ENCODE peak calls at places on chromosomes 16 and 17, in five cellular contexts. A is uterus, G is spleen, H is PC-9, D is brain microvascular endothelial cell. S is an unnamed sample.

GRCh38 chr16:47029724-47030123 is 56.2 kb upstream of the DNAJA2 start:
- DNase-seq in A (no peak), D (no peak), H (no peak), G (no peak), S (no peak)

GRCh38 chr16:27254262-27254811 is 14.2 kb downstream of the NSMCE1 start:
- DNase-seq in A (no peak), G (no peak), H (no peak), D (no peak), S (no peak)

GRCh38 chr17:50881182-50881581 is 15.0 kb upstream of the TOB1 start:
- DNase-seq in G (no peak), H (no peak), A (no peak), D (no peak), S (no peak)

GRCh38 chr17:51391992-51392654 is 131.8 kb downstream of the UTP18 start:
- DNase-seq in H (no peak), A (no peak), D (no peak), G (no peak), S (no peak)

GRCh38 chr17:57464191-57464864 is 208.0 kb downstream of the MSI2 start:
- DNase-seq in A (no peak), G (no peak), H (no peak), D (no peak), S (no peak)

GRCh38 chr16:30051518-30051917 is 14.0 kb upstream of the ALDOA start:
- DNase-seq in D (peak; percentile 82), A (no peak), H (peak; percentile 34), G (no peak), S (no peak)

GRCh38 chr17:44408786-44409185 is 19.3 kb upstream of the ITGA2B start:
- DNase-seq in G (no peak), A (no peak), D (no peak), H (no peak), S (no peak)

GRCh38 chr16:65044861-65045260 is 77.0 kb downstream of the CDH11 start:
- DNase-seq in D (peak; percentile 81), G (no peak), A (no peak), H (no peak), S (peak; percentile 47)

GRCh38 chr17:42182927-42183734 is 2.1 kb downstream of the HCRT start:
- DNase-seq in H (no peak), D (peak; percentile 9), G (no peak), A (no peak), S (no peak)

GRCh38 chr16:1338855-1339675 is 5.6 kb downstream of the BAIAP3 start:
- DNase-seq in A (no peak), H (no peak), G (no peak), D (no peak), S (no peak)

GRCh38 chr16:85144026-85144915 is 32.0 kb upstream of the CIBAR2 start:
- DNase-seq in H (peak; percentile 39), A (no peak), D (no peak), G (no peak), S (no peak)

GRCh38 chr16:14455577-14455976 is 174.5 kb downstream of the PARN start:
- DNase-seq in A (no peak), H (peak; percentile 74), D (peak; percentile 40), G (no peak), S (no peak)

GRCh38 chr17:2928294-2928890 is 132.2 kb downstream of the RAP1GAP2 start:
- DNase-seq in D (no peak), A (no peak), H (no peak), G (no peak), S (no peak)

GRCh38 chr16:49700222-49700927 is 155.5 kb downstream of the ZNF423 start:
- DNase-seq in D (no peak), A (peak; percentile 75), G (no peak), H (no peak), S (no peak)

GRCh38 chr17:75722076-75722475 is 817 bp downstream of the ITGB4 start:
- DNase-seq in H (peak; percentile 39), D (no peak), G (peak; percentile 86), A (no peak), S (no peak)

GRCh38 chr17:42039794-42040763 is 10.3 kb downstream of the C17orf113 start:
- DNase-seq in H (no peak), A (no peak), D (no peak), G (no peak), S (no peak)

GRCh38 chr16:59848314-59848713 is 1114.2 kb upstream of the GOT2 start:
- DNase-seq in D (no peak), H (no peak), A (no peak), G (no peak), S (no peak)

GRCh38 chr17:12867726-12868125 is 78.4 kb downstream of the ARHGAP44 start:
- DNase-seq in H (no peak), G (no peak), D (no peak), A (no peak), S (no peak)

GRCh38 chr16:22642689-22643088 is 132.0 kb downstream of the NPIPB5 start:
- DNase-seq in A (no peak), H (no peak), G (no peak), D (no peak), S (no peak)

GRCh38 chr16:68658258-68658973 is 13.3 kb downstream of the CDH3 start:
- DNase-seq in A (peak; percentile 20), G (no peak), D (peak; percentile 69), H (peak; percentile 94), S (peak; percentile 66)

GRCh38 chr17:58960068-58960467 is 146.6 kb downstream of the TRIM37 start:
- DNase-seq in D (peak; percentile 68), G (no peak), H (peak; percentile 90), A (no peak), S (peak; percentile 52)

GRCh38 chr17:47316316-47316715 is 7.4 kb upstream of the EFCAB13 start:
- DNase-seq in H (no peak), A (no peak), G (no peak), D (no peak), S (no peak)

GRCh38 chr16:88773812-88774291 is 11.2 kb downstream of the PIEZO1 start:
- DNase-seq in D (peak; percentile 82), H (peak; percentile 54), A (no peak), G (no peak), S (no peak)

GRCh38 chr16:21281698-21282389 is 3.8 kb upstream of the CRYM start:
- DNase-seq in G (no peak), A (no peak), H (no peak), D (no peak), S (no peak)

GRCh38 chr16:21277045-21277926 is 804 bp downstream of the CRYM start:
- DNase-seq in D (no peak), H (no peak), G (no peak), A (no peak), S (no peak)

GRCh38 chr16:21276090-21276489 is 2.0 kb downstream of the CRYM start:
- DNase-seq in G (no peak), H (no peak), D (no peak), A (no peak), S (no peak)

GRCh38 chr16:21277927-21278706 is at the start of gene CRYM:
- DNase-seq in D (peak; percentile 12), A (peak; percentile 41), H (no peak), G (peak; percentile 89), S (no peak)

DNA sequence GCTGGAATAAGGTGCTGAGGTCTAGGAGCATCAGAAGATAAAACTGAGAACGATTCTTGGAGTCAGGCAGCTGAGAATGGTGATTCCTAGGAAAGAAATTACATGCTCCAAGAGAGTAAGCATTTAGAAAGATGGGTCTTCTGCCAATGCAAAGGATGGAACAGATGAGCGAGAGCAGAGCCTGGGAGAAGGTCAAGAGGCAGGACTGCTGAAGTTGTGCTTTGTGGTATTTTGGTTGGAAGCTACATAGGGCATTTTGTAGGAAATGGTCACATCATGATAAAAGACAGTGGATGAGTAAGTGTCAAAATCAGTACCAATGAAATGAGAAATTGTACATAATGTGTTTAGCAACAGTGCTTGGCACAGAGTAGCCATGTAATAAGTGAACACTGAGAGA is 1.4 kb upstream of the CRYM start:
- DNase-seq in G (no peak), D (no peak), H (no peak), A (no peak), S (no peak)
- H3K27me3 ChIP-seq in G (peaks cover 26% of the 10 kb centered on the region), D (peaks cover 43% of the 10 kb centered on the region), H (peaks cover 78% of the 10 kb centered on the region), A (no peaks in the 10 kb centered on the region), S (peaks cover 13% of the 10 kb centered on the region)

GRCh38 chr17:40551091-40551873 is 14.0 kb downstream of the CCR7 start:
- DNase-seq in H (peak; percentile 92), G (peak; percentile 69), A (peak; percentile 94), D (peak; percentile 98), S (peak; percentile 55)
- H3K4me3 ChIP-seq in H (no peak overlapping the region), G (no peak overlapping the region), A (no peak overlapping the region), D (no peak overlapping the region), S (no peak overlapping the region)

DNA sequence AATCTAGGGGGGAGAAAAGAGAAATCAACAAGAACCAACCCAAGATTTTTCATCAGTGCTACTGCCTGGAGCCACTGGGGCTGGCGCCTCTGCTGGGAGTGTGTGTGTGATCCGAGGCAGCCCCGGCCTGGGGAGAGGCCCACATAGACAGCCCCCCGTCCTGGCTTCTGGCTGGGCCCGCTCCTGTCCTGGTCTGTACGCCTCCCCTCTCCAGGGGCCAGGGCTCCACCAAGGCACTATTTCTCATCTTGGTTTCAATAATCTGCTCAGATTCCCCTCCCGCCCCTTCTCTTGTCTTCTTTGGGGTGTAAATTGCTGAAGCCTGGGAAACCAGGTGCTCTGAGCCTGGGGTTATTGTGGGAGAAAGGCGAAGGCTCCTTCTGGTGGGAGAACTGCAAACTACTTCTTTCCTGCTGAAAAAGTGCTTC is 7.8 kb downstream of the BAHCC1 start:
- DNase-seq in A (no peak), G (no peak), D (no peak), H (no peak), S (no peak)
- TF ChIP-seq CTCF in A (no peak), G (no peak), D (peak; percentile 34), H (no peak), S (no peak)

DNA sequence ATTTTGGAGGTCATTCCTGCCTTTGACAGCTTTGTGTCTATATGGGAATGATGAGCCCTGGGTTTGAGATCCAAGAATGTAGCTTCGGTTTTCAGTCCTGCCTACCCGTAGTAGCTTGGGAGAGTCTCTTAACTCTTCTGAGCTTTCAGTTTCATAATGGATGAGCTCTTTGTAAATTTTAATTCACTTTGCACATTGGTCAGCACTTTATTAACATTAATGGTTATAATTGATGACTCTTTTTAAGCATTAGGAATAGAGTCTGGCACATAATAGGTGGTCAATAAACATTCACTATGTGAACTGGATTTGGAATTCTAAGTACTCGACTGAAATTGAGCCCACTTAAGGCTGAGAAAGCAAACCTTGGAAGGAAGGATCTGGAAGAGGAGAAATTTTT is 17.3 kb downstream of the GPR139 start:
- DNase-seq in G (no peak), A (no peak), H (no peak), D (no peak), S (no peak)
- H3K27me3 ChIP-seq in G (no peaks in the 10 kb centered on the region), A (no peaks in the 10 kb centered on the region), H (peaks cover 15% of the 10 kb centered on the region), D (no peaks in the 10 kb centered on the region), S (no peaks in the 10 kb centered on the region)

S was measured in kidney epithelial cell.